ENCODE peak calls at places on chromosomes 5 and 9, in four cellular contexts. S is uterus, M is WTC11, E is AG09309. H is an unnamed sample.

GRCh38 chr5:173456751-173457171 is 128.5 kb upstream of the STC2 start:
- DNase-seq in E (no peak), M (no peak), S (no peak), H (peak)

GRCh38 chr9:14062449-14063187 is 251.3 kb downstream of the NFIB start:
- DNase-seq in S (no peak), E (no peak), M (no peak), H (no peak)

GRCh38 chr9:13033959-13034695 is 245.4 kb downstream of the MPDZ start:
- DNase-seq in M (peak), S (peak), E (no peak), H (peak)

GRCh38 chr9:107759823-107760166 is 270.2 kb upstream of the KLF4 start:
- DNase-seq in S (no peak), E (no peak), M (no peak), H (no peak)

GRCh38 chr5:368162-369084 is 46.9 kb downstream of the AHRR start:
- DNase-seq in E (peak), M (peak), S (no peak), H (peak)

GRCh38 chr9:120892748-120893584 is 16.0 kb upstream of the PHF19 start:
- DNase-seq in S (no peak), M (no peak), E (peak), H (peak)

GRCh38 chr5:73122875-73123810 is 2.8 kb downstream of the TMEM171 start:
- DNase-seq in E (peak), S (no peak), M (peak), H (peak)

GRCh38 chr9:26308328-26308727 is 584.3 kb downstream of the CAAP1 start:
- DNase-seq in E (no peak), S (no peak), M (no peak), H (no peak)

GRCh38 chr5:14165375-14166091 is 22.4 kb downstream of the TRIO start:
- DNase-seq in S (no peak), M (no peak), E (no peak), H (no peak)

GRCh38 chr9:70113403-70114022 is 69.9 kb downstream of the MAMDC2 start:
- DNase-seq in M (peak), S (peak), E (no peak), H (peak)

GRCh38 chr5:17379188-17379951 is 118.7 kb upstream of the TAF11L2 start:
- DNase-seq in M (no peak), S (no peak), E (no peak), H (no peak)

GRCh38 chr5:158640581-158640980 is 459.1 kb downstream of the EBF1 start:
- DNase-seq in S (peak), M (no peak), E (no peak), H (no peak)

GRCh38 chr9:3758816-3759576 is 233.2 kb upstream of the RFX3 start:
- DNase-seq in E (no peak), M (no peak), S (no peak), H (no peak)

GRCh38 chr9:121718063-121718462 is 66.6 kb downstream of the DAB2IP start:
- DNase-seq in E (no peak), S (peak), M (no peak), H (no peak)

GRCh38 chr9:126438757-126439401 is 112.2 kb downstream of the MVB12B start:
- DNase-seq in M (no peak), E (no peak), S (no peak), H (peak)

GRCh38 chr9:135565636-135566035 is 4.1 kb downstream of the PAEP start:
- DNase-seq in M (no peak), E (no peak), S (no peak), H (no peak)

GRCh38 chr9:135332516-135332915 is 147.1 kb upstream of the PPP1R26 start:
- DNase-seq in S (no peak), M (no peak), E (no peak), H (no peak)

GRCh38 chr9:113543286-113544000 is 79.9 kb downstream of the RGS3 start:
- DNase-seq in E (no peak), S (no peak), M (no peak), H (no peak)

GRCh38 chr9:109232449-109232848 is 65.4 kb upstream of the FRRS1L start:
- DNase-seq in E (no peak), M (no peak), S (no peak), H (no peak)

GRCh38 chr5:43000198-43000840 is 39.8 kb downstream of the ANXA2R start:
- DNase-seq in M (peak), E (no peak), S (no peak), H (no peak)

GRCh38 chr5:135306557-135306956 is 92.5 kb downstream of the MACROH2A1 start:
- DNase-seq in E (no peak), S (no peak), M (no peak), H (no peak)

GRCh38 chr9:12771891-12772290 is 2.9 kb upstream of the LURAP1L start:
- DNase-seq in E (no peak), S (no peak), M (no peak), H (no peak)

GRCh38 chr5:176653401-176653800 is 6.1 kb downstream of the TSPAN17 start:
- DNase-seq in E (no peak), M (no peak), S (no peak), H (peak)

GRCh38 chr9:1939466-1939865 is 75.7 kb upstream of the SMARCA2 start:
- DNase-seq in S (no peak), M (no peak), E (no peak), H (no peak)

GRCh38 chr5:80763211-80763610 is 108.4 kb upstream of the DHFR start:
- DNase-seq in E (no peak), S (no peak), M (no peak), H (no peak)

GRCh38 chr5:158755971-158756370 is 343.7 kb downstream of the EBF1 start:
- DNase-seq in S (no peak), M (no peak), E (no peak), H (no peak)

GRCh38 chr5:149730620-149731331 is 666 bp downstream of the PPARGC1B start:
- DNase-seq in S (peak), M (peak), E (no peak), H (peak)
- TF ChIP-seq CTCF in S (no peak), M (no peak), E (no peak), H (no peak)

DNA sequence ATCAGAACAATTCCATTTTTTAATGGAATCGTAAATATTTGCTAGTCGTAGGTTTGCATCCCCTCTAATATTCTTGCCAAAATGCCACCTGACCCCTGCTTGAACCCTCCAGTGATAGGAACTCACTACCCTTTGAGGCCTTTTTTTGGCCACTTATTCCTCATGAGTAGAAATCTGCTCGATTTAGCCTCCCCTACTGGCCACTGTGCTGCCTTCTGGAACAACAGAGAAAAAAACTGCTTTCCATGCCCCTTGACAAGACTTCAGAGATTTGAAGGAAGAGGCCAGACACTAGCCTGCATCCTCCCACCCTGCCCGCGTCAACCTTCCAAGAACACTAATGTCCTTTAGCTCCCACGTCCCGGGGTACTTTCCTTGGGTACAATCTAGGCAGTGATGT is 4.1 kb downstream of the CCDC69 start:
- DNase-seq in S (no peak), M (no peak), E (no peak), H (no peak)
- TF ChIP-seq CTCF in S (no peak), M (no peak), E (peak), H (no peak)

GRCh38 chr5:82497242-82497641 is 219.1 kb upstream of the RPS23 start:
- DNase-seq in E (no peak), M (no peak), S (no peak), H (no peak)

GRCh38 chr5:82489668-82490067 is 211.5 kb upstream of the RPS23 start:
- DNase-seq in M (no peak), S (no peak), E (no peak), H (no peak)

GRCh38 chr5:82493217-82493616 is 215.1 kb upstream of the RPS23 start:
- DNase-seq in S (no peak), M (no peak), E (no peak), H (no peak)

GRCh38 chr5:82499845-82500244 is 221.7 kb upstream of the RPS23 start:
- DNase-seq in M (no peak), E (no peak), S (no peak), H (no peak)

DNA sequence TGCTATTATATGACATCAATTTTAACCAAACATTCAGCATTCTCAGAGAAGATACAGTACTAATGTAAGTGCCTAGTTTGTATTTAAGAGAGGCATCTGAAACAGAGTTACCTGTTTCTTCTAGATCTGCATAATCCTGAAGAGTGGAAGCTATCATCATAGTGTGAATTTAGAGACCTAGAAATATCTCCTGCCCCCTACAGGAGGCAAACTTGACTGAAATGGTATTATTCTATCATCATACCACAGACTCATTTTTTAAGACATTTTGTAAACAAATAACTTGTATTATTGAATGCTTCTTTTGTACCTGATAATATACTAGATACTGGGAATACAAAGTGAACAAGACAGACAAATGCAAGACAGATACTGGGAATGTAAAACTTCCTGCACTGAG is 216.8 kb upstream of the RPS23 start:
- DNase-seq in S (no peak), M (no peak), E (no peak), H (no peak)
- TF ChIP-seq CTCF in S (no peak), M (no peak), E (no peak), H (peak)

GRCh38 chr5:142325677-142326479 is 1.1 kb upstream of the SPRY4 start:
- DNase-seq in E (no peak), M (peak), S (no peak), H (peak)

GRCh38 chr5:142323480-142324376 is 1.1 kb downstream of the SPRY4 start:
- DNase-seq in E (no peak), M (no peak), S (no peak), H (no peak)

GRCh38 chr5:142322747-142323479 is 1.9 kb downstream of the SPRY4 start:
- DNase-seq in E (no peak), M (no peak), S (peak), H (no peak)

GRCh38 chr5:142324871-142325676 is at the start of gene SPRY4:
- DNase-seq in S (peak), E (peak), M (peak), H (peak)

GRCh38 chr5:142324377-142324870 is 397 bp downstream of the SPRY4 start:
- DNase-seq in M (no peak), S (peak), E (no peak), H (no peak)
- TF ChIP-seq CTCF in M (no peak), S (no peak), E (peak), H (peak)

GRCh38 chr5:92470770-92471169 is 1087.7 kb upstream of the ARRDC3 start:
- DNase-seq in M (no peak), S (no peak), E (no peak), H (no peak)
- TF ChIP-seq CTCF in M (no peak), S (no peak), E (no peak), H (no peak)

H was measured in activated CD8-positive, alpha-beta T cell treated with anti-CD3 and anti-CD28 coated beads for 36 hours.